ENCODE peak calls at places on chromosomes 3 and 15, in four cellular contexts. One of them, this sample, is unnamed.

GRCh38 chr3:100517276-100517675 is 24.9 kb downstream of the TMEM45A start:
- DNase-seq in T47D: no peak
- DNase-seq in DMS 273 treated with DMSO at 0.1 percent for 48 hours: no peak
- DNase-seq in stimulated activated naive CD8-positive, alpha-beta T cell treated with anti-CD3 and anti-CD28 coated beads, Interleukin-15, Interleukin-2, amounts not matched to agents 100 U/mL and 50 U/mL, for 24 hours: no peak
- DNase-seq in this sample: no peak

GRCh38 chr3:136473716-136474326 is 223.7 kb downstream of the PCCB start:
- DNase-seq in T47D: no peak
- DNase-seq in DMS 273 treated with DMSO at 0.1 percent for 48 hours: no peak
- DNase-seq in stimulated activated naive CD8-positive, alpha-beta T cell treated with anti-CD3 and anti-CD28 coated beads, Interleukin-15, Interleukin-2, amounts not matched to agents 100 U/mL and 50 U/mL, for 24 hours: no peak
- DNase-seq in this sample: no peak

GRCh38 chr3:144662729-144663128 is 691.1 kb downstream of the DIPK2A start:
- DNase-seq in T47D: peak; percentile 50
- DNase-seq in DMS 273 treated with DMSO at 0.1 percent for 48 hours: no peak
- DNase-seq in stimulated activated naive CD8-positive, alpha-beta T cell treated with anti-CD3 and anti-CD28 coated beads, Interleukin-15, Interleukin-2, amounts not matched to agents 100 U/mL and 50 U/mL, for 24 hours: no peak
- DNase-seq in this sample: no peak

GRCh38 chr3:59978979-59979378 is 929.2 kb upstream of the CFAP20DC start:
- DNase-seq in T47D: no peak
- DNase-seq in DMS 273 treated with DMSO at 0.1 percent for 48 hours: no peak
- DNase-seq in stimulated activated naive CD8-positive, alpha-beta T cell treated with anti-CD3 and anti-CD28 coated beads, Interleukin-15, Interleukin-2, amounts not matched to agents 100 U/mL and 50 U/mL, for 24 hours: peak; percentile 30
- DNase-seq in this sample: no peak

GRCh38 chr15:24848050-24848449 is 106.7 kb upstream of the SNRPN start:
- DNase-seq in T47D: no peak
- DNase-seq in DMS 273 treated with DMSO at 0.1 percent for 48 hours: no peak
- DNase-seq in stimulated activated naive CD8-positive, alpha-beta T cell treated with anti-CD3 and anti-CD28 coated beads, Interleukin-15, Interleukin-2, amounts not matched to agents 100 U/mL and 50 U/mL, for 24 hours: no peak
- DNase-seq in this sample: peak; percentile 60

GRCh38 chr3:52520716-52521487 is 12.8 kb downstream of the NT5DC2 start:
- DNase-seq in T47D: no peak
- DNase-seq in DMS 273 treated with DMSO at 0.1 percent for 48 hours: no peak
- DNase-seq in stimulated activated naive CD8-positive, alpha-beta T cell treated with anti-CD3 and anti-CD28 coated beads, Interleukin-15, Interleukin-2, amounts not matched to agents 100 U/mL and 50 U/mL, for 24 hours: no peak
- DNase-seq in this sample: no peak

GRCh38 chr3:74883690-74884089 is 269.2 kb upstream of the CNTN3 start:
- DNase-seq in T47D: peak; percentile 48
- DNase-seq in DMS 273 treated with DMSO at 0.1 percent for 48 hours: no peak
- DNase-seq in stimulated activated naive CD8-positive, alpha-beta T cell treated with anti-CD3 and anti-CD28 coated beads, Interleukin-15, Interleukin-2, amounts not matched to agents 100 U/mL and 50 U/mL, for 24 hours: no peak
- DNase-seq in this sample: no peak

GRCh38 chr3:150399060-150399459 is 9.0 kb upstream of the TSC22D2 start:
- DNase-seq in T47D: no peak
- DNase-seq in DMS 273 treated with DMSO at 0.1 percent for 48 hours: no peak
- DNase-seq in stimulated activated naive CD8-positive, alpha-beta T cell treated with anti-CD3 and anti-CD28 coated beads, Interleukin-15, Interleukin-2, amounts not matched to agents 100 U/mL and 50 U/mL, for 24 hours: no peak
- DNase-seq in this sample: no peak

GRCh38 chr15:27853624-27854455 is 245.3 kb downstream of the OCA2 start:
- DNase-seq in T47D: no peak
- DNase-seq in DMS 273 treated with DMSO at 0.1 percent for 48 hours: no peak
- DNase-seq in stimulated activated naive CD8-positive, alpha-beta T cell treated with anti-CD3 and anti-CD28 coated beads, Interleukin-15, Interleukin-2, amounts not matched to agents 100 U/mL and 50 U/mL, for 24 hours: no peak
- DNase-seq in this sample: no peak

GRCh38 chr3:141050913-141051632 is at the start of gene SPSB4:
- DNase-seq in T47D: peak; percentile 72
- DNase-seq in DMS 273 treated with DMSO at 0.1 percent for 48 hours: peak; percentile 81
- DNase-seq in stimulated activated naive CD8-positive, alpha-beta T cell treated with anti-CD3 and anti-CD28 coated beads, Interleukin-15, Interleukin-2, amounts not matched to agents 100 U/mL and 50 U/mL, for 24 hours: peak; percentile 50
- DNase-seq in this sample: peak; percentile 84

GRCh38 chr3:75985432-75985831 is 200.1 kb upstream of the ZNF717 start:
- DNase-seq in T47D: no peak
- DNase-seq in DMS 273 treated with DMSO at 0.1 percent for 48 hours: no peak
- DNase-seq in stimulated activated naive CD8-positive, alpha-beta T cell treated with anti-CD3 and anti-CD28 coated beads, Interleukin-15, Interleukin-2, amounts not matched to agents 100 U/mL and 50 U/mL, for 24 hours: no peak
- DNase-seq in this sample: no peak

GRCh38 chr3:180011927-180012326 is 24.8 kb downstream of the PEX5L start:
- DNase-seq in T47D: no peak
- DNase-seq in DMS 273 treated with DMSO at 0.1 percent for 48 hours: peak; percentile 29
- DNase-seq in stimulated activated naive CD8-positive, alpha-beta T cell treated with anti-CD3 and anti-CD28 coated beads, Interleukin-15, Interleukin-2, amounts not matched to agents 100 U/mL and 50 U/mL, for 24 hours: no peak
- DNase-seq in this sample: peak; percentile 95

GRCh38 chr3:16101295-16102186 is 72.9 kb upstream of the GALNT15 start:
- DNase-seq in T47D: no peak
- DNase-seq in DMS 273 treated with DMSO at 0.1 percent for 48 hours: no peak
- DNase-seq in stimulated activated naive CD8-positive, alpha-beta T cell treated with anti-CD3 and anti-CD28 coated beads, Interleukin-15, Interleukin-2, amounts not matched to agents 100 U/mL and 50 U/mL, for 24 hours: no peak
- DNase-seq in this sample: no peak

GRCh38 chr3:41450416-41451231 is 251.3 kb downstream of the CTNNB1 start:
- DNase-seq in T47D: peak; percentile 36
- DNase-seq in DMS 273 treated with DMSO at 0.1 percent for 48 hours: no peak
- DNase-seq in stimulated activated naive CD8-positive, alpha-beta T cell treated with anti-CD3 and anti-CD28 coated beads, Interleukin-15, Interleukin-2, amounts not matched to agents 100 U/mL and 50 U/mL, for 24 hours: no peak
- DNase-seq in this sample: peak; percentile 21

GRCh38 chr3:116815831-116816588 is 106.4 kb downstream of the TUSC7 start:
- DNase-seq in T47D: no peak
- DNase-seq in DMS 273 treated with DMSO at 0.1 percent for 48 hours: no peak
- DNase-seq in stimulated activated naive CD8-positive, alpha-beta T cell treated with anti-CD3 and anti-CD28 coated beads, Interleukin-15, Interleukin-2, amounts not matched to agents 100 U/mL and 50 U/mL, for 24 hours: no peak
- DNase-seq in this sample: peak; percentile 68

GRCh38 chr15:101003706-101004105 is 84.5 kb downstream of the LRRK1 start:
- DNase-seq in T47D: no peak
- DNase-seq in DMS 273 treated with DMSO at 0.1 percent for 48 hours: no peak
- DNase-seq in stimulated activated naive CD8-positive, alpha-beta T cell treated with anti-CD3 and anti-CD28 coated beads, Interleukin-15, Interleukin-2, amounts not matched to agents 100 U/mL and 50 U/mL, for 24 hours: no peak
- DNase-seq in this sample: no peak

GRCh38 chr3:138861755-138862333 is 27.1 kb upstream of the PIK3CB start:
- DNase-seq in T47D: no peak
- DNase-seq in DMS 273 treated with DMSO at 0.1 percent for 48 hours: no peak
- DNase-seq in stimulated activated naive CD8-positive, alpha-beta T cell treated with anti-CD3 and anti-CD28 coated beads, Interleukin-15, Interleukin-2, amounts not matched to agents 100 U/mL and 50 U/mL, for 24 hours: no peak
- DNase-seq in this sample: no peak

GRCh38 chr3:27392950-27393679 is 23.9 kb upstream of the NEK10 start:
- DNase-seq in T47D: no peak
- DNase-seq in DMS 273 treated with DMSO at 0.1 percent for 48 hours: no peak
- DNase-seq in stimulated activated naive CD8-positive, alpha-beta T cell treated with anti-CD3 and anti-CD28 coated beads, Interleukin-15, Interleukin-2, amounts not matched to agents 100 U/mL and 50 U/mL, for 24 hours: no peak
- DNase-seq in this sample: no peak

GRCh38 chr3:196287066-196287404 is 491 bp downstream of the PCYT1A start:
- DNase-seq in T47D: no peak
- DNase-seq in DMS 273 treated with DMSO at 0.1 percent for 48 hours: no peak
- DNase-seq in stimulated activated naive CD8-positive, alpha-beta T cell treated with anti-CD3 and anti-CD28 coated beads, Interleukin-15, Interleukin-2, amounts not matched to agents 100 U/mL and 50 U/mL, for 24 hours: peak; percentile 51
- DNase-seq in this sample: no peak

GRCh38 chr3:156729460-156730179 is 55.2 kb downstream of the TIPARP start:
- DNase-seq in T47D: no peak
- DNase-seq in DMS 273 treated with DMSO at 0.1 percent for 48 hours: no peak
- DNase-seq in stimulated activated naive CD8-positive, alpha-beta T cell treated with anti-CD3 and anti-CD28 coated beads, Interleukin-15, Interleukin-2, amounts not matched to agents 100 U/mL and 50 U/mL, for 24 hours: no peak
- DNase-seq in this sample: no peak

GRCh38 chr15:70376929-70377691 is 279.4 kb upstream of the TLE3 start:
- DNase-seq in T47D: no peak
- DNase-seq in DMS 273 treated with DMSO at 0.1 percent for 48 hours: no peak
- DNase-seq in stimulated activated naive CD8-positive, alpha-beta T cell treated with anti-CD3 and anti-CD28 coated beads, Interleukin-15, Interleukin-2, amounts not matched to agents 100 U/mL and 50 U/mL, for 24 hours: no peak
- DNase-seq in this sample: peak; percentile 29